ENCODE peak calls at places on chromosome 10, in six cellular contexts. F is HCT116, J is astrocyte of the cerebellum, Q is GM23338, A is cardiac fibroblast, D is left ventricle myocardium inferior. M is an unnamed sample.

GRCh38 chr10:6795571-6795970 is 215.5 kb upstream of the PRKCQ start:
- DNase-seq in F (no peak), J (no peak), Q (peak), A (no peak), D (no peak), M (no peak)

GRCh38 chr10:80599424-80599847 is 61.7 kb downstream of the SH2D4B start:
- DNase-seq in F (peak), J (no peak), Q (peak), A (peak), D (peak), M (peak)

GRCh38 chr10:72162978-72163377 is 52.8 kb upstream of the ANAPC16 start:
- DNase-seq in F (no peak), J (peak), Q (no peak), A (peak), D (no peak), M (no peak)

GRCh38 chr10:79144341-79145173 is 75.8 kb downstream of the ZMIZ1 start:
- DNase-seq in F (no peak), J (no peak), Q (no peak), A (no peak), D (no peak), M (peak)

GRCh38 chr10:3780766-3781457 is 4.1 kb downstream of the KLF6 start:
- DNase-seq in F (no peak), J (no peak), Q (no peak), A (peak), D (no peak), M (no peak)

GRCh38 chr10:64537931-64538330 is 1016.7 kb downstream of the REEP3 start:
- DNase-seq in F (no peak), J (no peak), Q (no peak), A (no peak), D (no peak), M (no peak)

GRCh38 chr10:109978481-109978880 is 29.3 kb upstream of the ADD3 start:
- DNase-seq in F (peak), J (no peak), Q (peak), A (peak), D (no peak), M (peak)

GRCh38 chr10:6580279-6581029 is 378 bp upstream of the PRKCQ start:
- DNase-seq in F (peak), J (no peak), Q (peak), A (peak), D (peak), M (peak)

GRCh38 chr10:77007836-77008235 is 629.8 kb downstream of the KCNMA1 start:
- DNase-seq in F (no peak), J (no peak), Q (no peak), A (no peak), D (no peak), M (no peak)

GRCh38 chr10:96470108-96470743 is 43.5 kb downstream of the TLL2 start:
- DNase-seq in F (peak), J (no peak), Q (peak), A (peak), D (no peak), M (peak)

GRCh38 chr10:79102056-79102874 is 33.5 kb downstream of the ZMIZ1 start:
- DNase-seq in F (no peak), J (no peak), Q (peak), A (peak), D (peak), M (peak)

GRCh38 chr10:77002872-77003271 is 634.7 kb downstream of the KCNMA1 start:
- DNase-seq in F (no peak), J (no peak), Q (no peak), A (no peak), D (no peak), M (no peak)

GRCh38 chr10:5033061-5033770 is 29.6 kb upstream of the AKR1C2 start:
- DNase-seq in F (no peak), J (no peak), Q (no peak), A (peak), D (no peak), M (no peak)

GRCh38 chr10:10786334-10787090 is 231.2 kb upstream of the CELF2 start:
- DNase-seq in F (no peak), J (no peak), Q (no peak), A (peak), D (no peak), M (no peak)

GRCh38 chr10:92892706-92893054 is 44.4 kb downstream of the EXOC6 start:
- DNase-seq in F (peak), J (no peak), Q (no peak), A (no peak), D (no peak), M (no peak)

GRCh38 chr10:74000892-74001669 is 3.2 kb downstream of the VCL start:
- DNase-seq in F (no peak), J (no peak), Q (no peak), A (no peak), D (no peak), M (no peak)
- H3K4me3 ChIP-seq in F (no peak), J (peak), Q (peak), A (peak), D (peak), M (peak)

GRCh38 chr10:21499910-21500577 is 25.4 kb downstream of the SKIDA1 start:
- DNase-seq in F (no peak), J (no peak), Q (no peak), A (peak), D (peak), M (peak)
- H3K4me3 ChIP-seq in F (no peak), J (no peak), Q (peak), A (peak), D (peak), M (peak)

GRCh38 chr10:69089638-69090599 is 2.0 kb downstream of the SRGN start:
- DNase-seq in F (no peak), J (no peak), Q (no peak), A (peak), D (no peak), M (no peak)

GRCh38 chr10:69090687-69091450 is 3.0 kb downstream of the SRGN start:
- DNase-seq in F (no peak), J (no peak), Q (no peak), A (no peak), D (no peak), M (no peak)

GRCh38 chr10:69088471-69088769 is 517 bp downstream of the SRGN start:
- DNase-seq in F (no peak), J (no peak), Q (no peak), A (peak), D (no peak), M (no peak)

GRCh38 chr10:69087600-69088470 is at the start of gene SRGN:
- DNase-seq in F (no peak), J (no peak), Q (no peak), A (peak), D (peak), M (no peak)

GRCh38 chr10:69088801-69089501 is 1.0 kb downstream of the SRGN start:
- DNase-seq in F (no peak), J (no peak), Q (no peak), A (peak), D (no peak), M (no peak)
- H3K4me3 ChIP-seq in F (no peak), J (no peak), Q (no peak), A (peak), D (peak), M (no peak)

DNA sequence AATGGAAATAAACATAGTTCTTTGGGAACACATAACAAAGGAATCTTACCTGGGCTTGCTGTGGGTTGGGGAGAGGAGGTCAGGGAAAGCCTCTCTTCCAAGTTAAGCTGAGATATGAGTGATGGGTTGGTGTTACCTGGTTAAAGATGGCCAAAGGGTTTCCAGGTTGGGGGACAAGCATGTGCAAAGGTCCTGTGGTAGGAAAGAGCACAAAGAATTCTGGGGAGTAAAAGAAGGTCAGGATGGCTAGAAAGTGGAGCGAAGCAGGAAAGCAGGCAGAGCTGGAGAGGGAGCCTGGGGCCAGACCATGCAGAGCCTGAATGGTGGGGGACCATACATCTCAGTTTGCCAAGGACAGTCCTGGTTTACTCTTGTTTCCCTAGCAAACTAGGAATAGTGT is 133.2 kb downstream of the CFAP58 start:
- DNase-seq in F (no peak), J (no peak), Q (no peak), A (no peak), D (no peak), M (no peak)
- H3K4me3 ChIP-seq in F (no peak), J (no peak), Q (no peak), A (no peak), D (no peak), M (no peak)